ENCODE peak calls at places on chromosomes 13 and 19, in five cellular contexts. M is heart right ventricle, W is colonic mucosa, S is progenitor cell of endocrine pancreas, O is activated B cell treated with CpG ODN at 0.5 μM for 24 hours. G is an unnamed sample.

GRCh38 chr13:37132211-37132610 is 26.7 kb upstream of the CSNK1A1L start:
- DNase-seq in S (no peak), W (no peak), M (no peak), O (no peak), G (no peak)

GRCh38 chr13:70391678-70392077 is 283.4 kb upstream of the KLHL1 start:
- DNase-seq in M (no peak), W (peak), O (no peak), S (no peak), G (no peak)

GRCh38 chr13:27965343-27965739 is 3.8 kb downstream of the CDX2 start:
- DNase-seq in S (no peak), M (no peak), O (no peak), W (peak), G (no peak)

GRCh38 chr19:35545855-35546381 is 492 bp downstream of the TMEM147 start:
- DNase-seq in W (peak), S (peak), O (no peak), M (peak), G (peak)

GRCh38 chr19:56144396-56144795 is 3.3 kb downstream of the ZNF444 start:
- DNase-seq in M (no peak), O (no peak), S (no peak), W (no peak), G (no peak)

GRCh38 chr13:97798836-97799235 is 154.6 kb upstream of the IPO5 start:
- DNase-seq in M (no peak), W (no peak), S (no peak), O (no peak), G (no peak)

GRCh38 chr19:37931941-37932655 is 25.1 kb downstream of the SIPA1L3 start:
- DNase-seq in M (peak), O (peak), S (peak), W (peak), G (peak)

GRCh38 chr19:39310558-39311311 is 9.9 kb downstream of the LRFN1 start:
- DNase-seq in S (no peak), M (no peak), O (no peak), W (no peak), G (no peak)

GRCh38 chr13:66693656-66694055 is 536.5 kb downstream of the PCDH9 start:
- DNase-seq in S (no peak), M (no peak), O (no peak), W (no peak), G (no peak)

GRCh38 chr19:13790354-13790753 is 4.9 kb upstream of the ZSWIM4 start:
- DNase-seq in S (no peak), O (no peak), M (no peak), W (no peak), G (no peak)

GRCh38 chr19:35414442-35414841 is 33.6 kb upstream of the FFAR2 start:
- DNase-seq in O (no peak), M (no peak), W (no peak), S (no peak), G (no peak)

DNA sequence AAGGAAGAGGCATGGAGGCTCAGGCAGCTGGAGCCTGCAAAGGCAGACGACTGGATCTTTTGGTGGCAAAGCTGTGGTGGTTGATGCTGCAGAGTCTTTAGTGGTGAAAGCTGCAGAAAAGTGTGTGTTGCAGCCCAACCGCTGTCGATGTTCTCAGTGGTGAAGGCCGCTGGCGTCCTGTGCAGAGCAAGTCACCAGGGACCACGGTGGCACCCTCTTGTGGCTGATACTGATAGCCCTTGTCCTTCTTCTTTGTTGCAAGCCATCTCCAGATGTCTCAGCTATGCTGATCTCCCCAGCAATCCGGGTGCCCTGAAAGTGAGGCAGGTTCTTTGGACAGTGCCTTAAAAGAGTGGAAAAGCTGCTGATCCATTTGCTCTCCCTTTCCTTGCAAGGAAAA is 610.9 kb upstream of the PCDH9 start:
- DNase-seq in S (no peak), O (no peak), W (no peak), M (no peak), G (no peak)
- TF ChIP-seq CTCF in S (no peak), O (no peak), W (no peak), M (no peak), G (no peak)

GRCh38 chr13:105087941-105088340 is 1447.5 kb downstream of the EFNB2 start:
- DNase-seq in W (no peak), M (no peak), O (no peak), S (no peak), G (no peak)

GRCh38 chr13:105083986-105084385 is 1451.5 kb downstream of the EFNB2 start:
- DNase-seq in M (no peak), O (no peak), W (no peak), S (no peak), G (no peak)

GRCh38 chr13:105090244-105090643 is 1445.2 kb downstream of the EFNB2 start:
- DNase-seq in O (no peak), M (no peak), S (no peak), W (no peak), G (no peak)

DNA sequence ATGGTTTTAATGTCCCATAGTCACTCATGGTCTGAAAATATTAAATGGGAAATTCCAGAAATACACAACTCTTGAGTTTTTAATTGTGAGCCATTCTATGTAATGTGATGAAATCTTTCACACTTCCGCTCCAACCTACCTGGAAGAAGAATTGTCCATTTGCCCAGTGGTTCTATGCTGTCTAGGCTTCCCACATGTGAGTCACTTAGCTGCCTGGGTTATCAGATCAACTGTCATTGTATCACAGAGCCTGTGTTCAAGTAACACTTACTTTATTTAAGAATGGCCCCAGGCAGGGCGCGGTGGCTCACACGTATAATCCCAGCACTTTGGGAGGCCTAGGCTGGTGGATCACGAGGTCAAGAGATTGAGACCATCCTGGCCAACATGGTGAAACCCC is 1450.5 kb downstream of the EFNB2 start:
- DNase-seq in S (no peak), M (no peak), O (no peak), W (no peak), G (no peak)
- TF ChIP-seq CTCF in S (no peak), M (no peak), O (no peak), W (no peak), G (no peak)

DNA sequence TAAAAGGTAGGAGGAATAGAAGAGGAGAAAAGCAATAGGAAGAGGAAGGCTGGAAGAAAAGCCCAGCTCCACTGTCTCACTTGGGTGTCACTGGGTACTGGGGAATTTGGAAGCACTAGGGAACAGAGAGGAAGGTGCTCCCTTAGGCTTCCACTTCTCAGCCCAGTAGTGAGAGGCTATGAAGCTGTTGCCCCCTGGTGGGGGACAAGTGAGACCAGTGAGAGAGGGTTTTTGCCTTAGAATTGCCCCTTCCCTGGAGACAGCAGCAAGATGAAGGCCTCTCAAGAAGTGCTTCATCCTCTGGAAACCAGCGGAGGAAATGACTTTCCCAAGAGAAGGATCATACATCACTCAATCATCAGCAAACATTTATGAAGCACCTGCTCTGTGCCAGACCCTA is 4.7 kb upstream of the ZNF606 start:
- DNase-seq in M (no peak), S (no peak), O (no peak), W (no peak), G (no peak)
- TF ChIP-seq CTCF in M (no peak), S (no peak), O (no peak), W (no peak), G (no peak)

DNA sequence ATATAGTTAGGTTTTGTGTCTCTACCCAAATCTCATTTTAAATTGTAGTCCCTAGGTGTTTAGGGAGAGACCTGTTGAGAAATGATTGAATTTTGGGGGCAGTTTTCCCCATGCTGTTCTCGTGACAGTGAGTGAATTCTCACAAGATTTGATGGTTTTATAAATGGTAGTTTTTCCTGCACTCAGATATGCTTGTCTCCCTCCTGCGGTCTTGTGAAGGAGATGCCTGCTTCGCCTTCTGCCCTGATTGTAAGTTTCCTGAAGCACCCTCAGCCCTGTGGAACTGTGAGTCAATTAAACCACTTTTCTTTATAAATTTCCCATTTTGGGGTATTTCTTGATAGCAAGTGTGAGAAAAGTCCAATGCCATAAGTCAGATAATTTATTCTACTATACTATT is 1977.5 kb upstream of the PCDH20 start:
- DNase-seq in W (no peak), O (no peak), M (no peak), S (no peak), G (no peak)
- TF ChIP-seq CTCF in W (no peak), O (no peak), M (no peak), S (no peak), G (no peak)

DNA sequence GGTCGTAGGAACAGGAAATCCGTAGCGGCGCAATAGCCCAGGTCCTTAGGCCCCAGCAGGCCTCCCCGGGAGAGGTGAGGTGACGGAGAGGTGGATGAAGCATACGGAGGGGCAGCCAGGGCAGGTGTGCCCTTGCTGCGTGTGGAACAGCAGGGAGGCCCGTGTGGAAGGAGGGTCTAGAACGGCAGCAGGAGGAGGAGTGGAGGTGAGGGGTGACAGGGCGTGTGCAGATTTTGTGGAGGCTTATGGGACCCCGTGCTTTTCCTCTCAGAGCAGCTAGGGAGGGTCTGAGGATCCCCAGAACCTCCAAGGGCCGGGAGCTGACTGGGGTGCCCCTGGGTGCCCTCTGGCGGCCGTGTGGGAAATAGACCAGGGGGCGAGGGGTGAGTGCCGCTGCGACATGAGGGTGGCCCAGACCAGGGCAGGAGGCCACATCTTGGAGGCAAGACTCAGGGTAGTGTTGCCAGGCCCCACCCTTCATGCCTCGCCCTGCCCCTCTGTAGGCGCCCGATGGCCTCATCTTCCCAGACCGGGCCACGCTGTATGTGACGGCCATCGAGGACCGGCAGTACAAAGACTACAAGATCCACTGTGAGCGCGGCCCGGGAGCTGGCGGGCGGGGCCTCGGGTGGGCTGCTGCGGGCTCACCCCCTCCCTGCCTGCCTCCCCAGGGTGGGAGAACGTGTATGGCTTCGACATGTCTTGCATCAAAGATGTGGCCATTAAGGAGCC is 5.0 kb upstream of the ADM5 start:
- DNase-seq in M (no peak), S (no peak), W (no peak), O (no peak), G (no peak)
- TF ChIP-seq CTCF in M (peak), S (peak), W (peak), O (no peak), G (peak)

GRCh38 chr19:7933411-7933810 is 7.5 kb upstream of the CTXN1 start:
- DNase-seq in O (no peak), S (no peak), W (no peak), M (no peak), G (no peak)
- TF ChIP-seq CTCF in O (no peak), S (peak), W (no peak), M (no peak), G (peak)

DNA sequence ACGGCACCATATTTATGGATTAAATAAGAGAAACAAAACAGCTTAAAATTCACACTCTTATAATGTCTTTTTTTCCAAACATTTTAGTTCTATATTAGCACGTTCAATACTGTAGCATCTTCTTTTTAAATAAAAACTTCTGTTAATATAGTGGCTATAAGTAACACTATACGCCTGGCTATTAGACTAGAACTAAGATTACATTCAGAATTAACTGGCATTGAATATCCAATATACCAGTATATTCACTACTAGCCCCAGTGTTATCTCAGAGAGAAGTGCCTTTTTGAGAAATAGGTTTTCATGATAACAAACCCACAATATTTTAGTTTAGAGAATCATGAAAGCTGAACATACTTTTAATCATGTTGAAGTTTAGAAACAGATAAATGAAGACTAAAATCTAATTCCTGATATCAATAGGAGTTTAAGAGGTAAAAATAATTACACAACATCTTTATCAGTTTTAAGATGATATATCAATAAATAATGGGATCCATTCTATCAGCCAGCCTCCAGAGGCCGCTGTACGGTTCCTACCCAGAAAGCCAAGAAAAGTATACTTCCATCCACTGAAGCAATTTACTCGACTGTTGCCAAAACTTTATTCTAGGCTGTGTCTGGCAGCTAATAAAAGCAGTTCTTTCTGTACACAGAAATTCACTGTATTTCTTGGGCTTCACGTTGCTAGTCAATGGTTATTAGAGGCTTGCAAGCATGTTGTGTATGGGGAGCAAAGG is 1113.4 kb upstream of the MIR17HG start:
- DNase-seq in M (no peak), S (no peak), W (no peak), O (no peak), G (no peak)
- TF ChIP-seq CTCF in M (no peak), S (no peak), W (no peak), O (no peak), G (no peak)